ENCODE peak calls at places on chromosome 14, in ten cellular contexts. B is pancreas; E is right cardiac atrium; R is mesendoderm; F is lower lobe of right lung; N is H1; Q is A673; U is stomach; I is CD8-positive, alpha-beta T cell; T is prostate gland. O is an unnamed sample.

GRCh38 chr14:79281244-79282199 is 929.8 kb downstream of the DIO2 start:
- DNase-seq in B (no peak), E (no peak), R (peak; percentile 65), F (no peak), N (no peak), Q (no peak), U (no peak), I (no peak), T (no peak), O (no peak)

GRCh38 chr14:68376067-68376810 is 416.6 kb downstream of the ZFP36L1 start:
- DNase-seq in B (no peak), E (no peak), R (no peak), F (no peak), N (no peak), Q (no peak), U (no peak), I (no peak), T (peak; percentile 73), O (no peak)

GRCh38 chr14:68392393-68393085 is 400.3 kb downstream of the ZFP36L1 start:
- DNase-seq in B (no peak), E (peak; percentile 63), R (no peak), F (peak; percentile 79), N (no peak), Q (no peak), U (peak; percentile 31), I (no peak), T (peak; percentile 19), O (peak; percentile 78)

GRCh38 chr14:39015360-39015961 is 87.6 kb downstream of the SEC23A start:
- DNase-seq in B (no peak), E (no peak), R (peak; percentile 54), F (no peak), N (no peak), Q (peak; percentile 69), U (no peak), I (no peak), T (no peak), O (no peak)

GRCh38 chr14:71713061-71713850 is 219.0 kb upstream of the RGS6 start:
- DNase-seq in B (no peak), E (no peak), R (no peak), F (no peak), N (no peak), Q (no peak), U (no peak), I (no peak), T (no peak), O (no peak)

GRCh38 chr14:99435327-99435726 is 45.3 kb downstream of the SETD3 start:
- DNase-seq in B (no peak), E (no peak), R (no peak), F (no peak), N (no peak), Q (no peak), U (no peak), I (no peak), T (no peak), O (no peak)

GRCh38 chr14:28412076-28412475 is 354.5 kb upstream of the FOXG1 start:
- DNase-seq in B (no peak), E (no peak), R (no peak), F (no peak), N (no peak), Q (no peak), U (no peak), I (no peak), T (no peak), O (no peak)

GRCh38 chr14:106185837-106186233 is 659.5 kb downstream of the TMEM121 start:
- DNase-seq in B (no peak), E (no peak), R (no peak), F (no peak), N (no peak), Q (peak; percentile 19), U (peak; percentile 45), I (peak; percentile 70), T (no peak), O (no peak)

GRCh38 chr14:74251546-74252030 is 12.3 kb downstream of the VSX2 start:
- DNase-seq in B (peak; percentile 85), E (peak; percentile 67), R (peak; percentile 79), F (peak; percentile 79), N (peak; percentile 31), Q (peak; percentile 85), U (peak; percentile 75), I (peak; percentile 70), T (peak; percentile 59), O (peak; percentile 78)

GRCh38 chr14:63200767-63201166 is 3.5 kb upstream of the RHOJ start:
- DNase-seq in B (no peak), E (no peak), R (no peak), F (no peak), N (no peak), Q (no peak), U (no peak), I (no peak), T (no peak), O (no peak)

DNA sequence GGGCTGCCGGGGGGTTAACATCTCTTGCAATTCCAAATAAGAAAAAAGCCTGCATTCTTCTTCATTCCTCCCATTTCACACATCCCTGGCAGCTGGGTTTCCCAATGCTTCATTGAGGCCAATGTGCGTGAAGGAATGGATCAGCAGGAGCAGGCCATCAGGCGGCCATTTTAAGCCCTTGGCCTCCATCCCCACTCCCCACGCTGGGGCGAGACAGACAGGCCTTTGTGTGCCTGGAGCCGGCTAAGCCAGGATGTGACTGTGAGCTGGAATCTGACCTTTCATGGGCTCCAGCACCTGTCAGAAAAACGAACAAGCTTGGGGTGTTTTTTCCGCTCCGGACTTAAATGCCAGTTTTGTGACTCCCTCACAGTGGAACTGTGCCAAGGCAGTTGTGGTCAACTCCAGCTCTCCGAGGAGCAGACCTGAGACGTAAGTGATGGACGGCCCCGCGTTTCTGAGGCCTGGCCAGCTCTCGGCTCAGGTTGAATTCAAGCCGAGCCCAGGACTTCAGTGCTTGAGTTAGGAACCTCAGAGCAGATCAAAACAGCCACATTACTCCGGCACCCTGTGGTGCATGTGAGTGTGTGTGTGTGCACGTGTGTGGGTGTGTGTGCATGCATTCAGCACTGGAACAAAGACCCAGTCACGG is 133.1 kb downstream of the TMEM30B start:
- DNase-seq in B (no peak), E (peak; percentile 64), R (no peak), F (no peak), N (no peak), Q (no peak), U (no peak), I (no peak), T (peak; percentile 10), O (no peak)
- H3K4me1 ChIP-seq in B (no peaks in the 10 kb centered on the region), E (no peaks in the 10 kb centered on the region), R (no peaks in the 10 kb centered on the region), F (peaks cover 8% of the 10 kb centered on the region), N (peaks cover 2% of the 10 kb centered on the region), Q (peaks cover 44% of the 10 kb centered on the region), U (peaks cover 4% of the 10 kb centered on the region), I (no peaks in the 10 kb centered on the region), T (no peaks in the 10 kb centered on the region), O (no peaks in the 10 kb centered on the region)

DNA sequence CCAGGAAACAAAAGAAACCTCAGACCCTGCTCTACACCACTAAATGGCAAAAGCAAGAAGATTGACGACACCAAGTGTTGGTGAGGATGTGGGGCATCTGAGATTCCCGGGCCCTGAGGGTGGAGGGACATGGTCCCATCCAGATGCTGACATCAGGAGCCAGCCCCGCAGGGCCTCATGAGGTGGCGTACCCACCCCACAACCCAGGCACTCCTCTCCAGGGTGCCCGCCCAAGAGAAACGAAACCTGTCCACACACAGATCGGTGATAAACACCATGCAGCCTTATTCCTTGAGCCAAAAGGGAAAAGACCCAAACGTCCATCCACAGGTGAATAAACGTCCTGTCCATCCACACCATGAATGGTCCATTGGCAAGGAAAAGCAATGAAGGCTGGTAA is 54.8 kb upstream of the C14orf180 start:
- DNase-seq in B (no peak), E (no peak), R (no peak), F (no peak), N (no peak), Q (no peak), U (no peak), I (no peak), T (no peak), O (peak; percentile 40)
- H3K4me1 ChIP-seq in B (no peaks in the 10 kb centered on the region), E (no peaks in the 10 kb centered on the region), R (no peaks in the 10 kb centered on the region), F (no peaks in the 10 kb centered on the region), N (no peaks in the 10 kb centered on the region), Q (no peaks in the 10 kb centered on the region), U (no peaks in the 10 kb centered on the region), I (no peaks in the 10 kb centered on the region), T (no peaks in the 10 kb centered on the region), O (no peaks in the 10 kb centered on the region)

DNA sequence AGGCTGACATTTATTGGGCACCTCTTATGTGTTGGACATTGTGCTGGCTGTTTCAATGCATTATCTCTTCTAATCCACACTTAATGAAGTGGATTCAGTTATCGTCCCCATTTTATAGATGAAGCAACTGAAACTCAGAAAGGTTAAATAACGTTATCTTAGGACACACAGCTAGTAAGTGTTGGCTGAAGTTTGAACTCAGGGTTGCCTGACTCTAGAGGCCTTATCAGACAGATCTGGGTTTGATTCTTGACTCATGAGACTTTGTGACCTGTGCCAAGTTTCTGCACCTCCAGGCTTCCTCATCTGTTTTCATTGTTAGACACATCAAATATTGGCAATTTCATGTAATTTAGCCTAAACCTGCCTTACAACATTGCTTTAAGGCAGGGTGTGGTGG is 18.2 kb upstream of the IRF2BPL start:
- DNase-seq in B (no peak), E (no peak), R (no peak), F (no peak), N (no peak), Q (no peak), U (no peak), I (no peak), T (no peak), O (no peak)
- H3K4me1 ChIP-seq in B (peaks cover 42% of the 10 kb centered on the region), E (peaks cover 39% of the 10 kb centered on the region), R (peaks cover 14% of the 10 kb centered on the region), F (peaks cover 73% of the 10 kb centered on the region), N (peaks cover 33% of the 10 kb centered on the region), Q (peaks cover 40% of the 10 kb centered on the region), U (peaks cover 54% of the 10 kb centered on the region), I (peaks cover 35% of the 10 kb centered on the region), T (peaks cover 28% of the 10 kb centered on the region), O (peaks cover 66% of the 10 kb centered on the region)

DNA sequence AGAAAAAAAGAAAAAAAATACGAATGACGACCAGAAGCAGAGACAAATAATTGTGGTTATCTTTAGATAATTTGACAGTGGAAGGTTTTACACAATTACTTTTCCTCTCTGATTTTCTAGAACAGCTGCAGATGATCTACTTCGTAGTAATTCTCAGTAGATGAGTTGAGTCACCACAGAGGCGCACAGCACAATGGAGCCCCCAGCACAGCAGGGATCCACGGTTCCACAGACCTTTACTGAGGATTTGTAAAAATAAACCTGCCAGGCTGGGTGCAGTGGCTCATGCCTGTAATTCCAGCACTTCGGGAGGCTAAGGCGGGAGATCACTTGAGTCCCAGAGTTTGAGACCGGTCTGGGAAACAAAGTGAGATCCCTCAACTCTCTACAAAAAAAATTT is 29.3 kb downstream of the AMN start:
- DNase-seq in B (no peak), E (no peak), R (no peak), F (no peak), N (no peak), Q (peak; percentile 78), U (no peak), I (no peak), T (no peak), O (no peak)
- H3K4me1 ChIP-seq in B (no peaks in the 10 kb centered on the region), E (no peaks in the 10 kb centered on the region), R (peaks cover 3% of the 10 kb centered on the region), F (no peaks in the 10 kb centered on the region), N (no peaks in the 10 kb centered on the region), Q (peaks cover 16% of the 10 kb centered on the region), U (peaks cover 15% of the 10 kb centered on the region), I (peaks cover 23% of the 10 kb centered on the region), T (peaks cover 12% of the 10 kb centered on the region), O (peaks cover 16% of the 10 kb centered on the region)

DNA sequence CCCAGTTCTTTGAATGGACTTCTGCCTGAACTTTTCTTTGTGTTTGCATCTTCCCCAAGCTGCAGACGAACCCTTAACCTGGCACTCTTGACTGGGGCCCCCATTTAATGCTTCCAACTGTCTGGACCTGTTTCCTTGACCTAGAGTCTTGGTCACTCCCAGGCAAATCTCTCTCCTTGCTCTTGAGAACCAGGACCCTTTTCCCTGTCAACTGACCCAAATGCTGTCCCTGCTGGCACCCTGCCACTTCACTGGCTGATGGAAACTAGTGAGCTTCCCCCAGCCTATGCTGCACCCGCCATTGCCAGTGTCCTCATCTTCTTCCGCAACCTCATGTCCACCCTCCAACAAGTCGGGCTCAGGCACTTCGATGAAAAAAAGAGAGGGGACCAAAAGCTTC is 79.5 kb downstream of the PRIMA1 start:
- DNase-seq in B (no peak), E (no peak), R (no peak), F (no peak), N (no peak), Q (no peak), U (no peak), I (no peak), T (no peak), O (no peak)
- H3K4me1 ChIP-seq in B (no peaks in the 10 kb centered on the region), E (peaks cover 6% of the 10 kb centered on the region), R (no peaks in the 10 kb centered on the region), F (no peaks in the 10 kb centered on the region), N (peaks cover 13% of the 10 kb centered on the region), Q (no peaks in the 10 kb centered on the region), U (no peaks in the 10 kb centered on the region), I (no peaks in the 10 kb centered on the region), T (no peaks in the 10 kb centered on the region), O (no peaks in the 10 kb centered on the region)